ENCODE peak calls at places on chromosome 6, in five cellular contexts. One of them, this sample, is unnamed.

GRCh38 chr6:42898891-42899361 is 16.9 kb upstream of the PTCRA start:
- DNase-seq in NCI-H2029: peak; percentile 48
- DNase-seq in stromal cell of bone marrow: peak; percentile 38
- DNase-seq in MG63: peak; percentile 24
- DNase-seq in SHP77 treated with DMSO at 0.1 percent for 48 hours: peak; percentile 58
- DNase-seq in this sample: peak; percentile 60

GRCh38 chr6:170128811-170129681 is 161.8 kb downstream of the DLL1 start:
- DNase-seq in SHP77 treated with DMSO at 0.1 percent for 48 hours: no peak
- DNase-seq in stromal cell of bone marrow: no peak
- DNase-seq in MG63: no peak
- DNase-seq in NCI-H2029: no peak
- DNase-seq in this sample: no peak

GRCh38 chr6:108751851-108752732 is 96.1 kb upstream of the ARMC2 start:
- DNase-seq in SHP77 treated with DMSO at 0.1 percent for 48 hours: no peak
- DNase-seq in NCI-H2029: no peak
- DNase-seq in MG63: no peak
- DNase-seq in stromal cell of bone marrow: no peak
- DNase-seq in this sample: no peak

GRCh38 chr6:1312444-1313363 is 806 bp downstream of the FOXQ1 start:
- DNase-seq in MG63: peak; percentile 25
- DNase-seq in NCI-H2029: peak; percentile 18
- DNase-seq in stromal cell of bone marrow: no peak
- DNase-seq in SHP77 treated with DMSO at 0.1 percent for 48 hours: no peak
- DNase-seq in this sample: no peak

GRCh38 chr6:157912326-157912725 is 69.3 kb upstream of the SYNJ2 start:
- DNase-seq in SHP77 treated with DMSO at 0.1 percent for 48 hours: no peak
- DNase-seq in NCI-H2029: no peak
- DNase-seq in MG63: peak; percentile 68
- DNase-seq in stromal cell of bone marrow: peak; percentile 84
- DNase-seq in this sample: no peak

GRCh38 chr6:56959938-56960337 is 5.0 kb downstream of the BEND6 start:
- DNase-seq in MG63: no peak
- DNase-seq in NCI-H2029: no peak
- DNase-seq in SHP77 treated with DMSO at 0.1 percent for 48 hours: no peak
- DNase-seq in stromal cell of bone marrow: peak; percentile 82
- DNase-seq in this sample: no peak

GRCh38 chr6:108157972-108158441 is 7.8 kb upstream of the NR2E1 start:
- DNase-seq in MG63: no peak
- DNase-seq in stromal cell of bone marrow: no peak
- DNase-seq in SHP77 treated with DMSO at 0.1 percent for 48 hours: no peak
- DNase-seq in NCI-H2029: no peak
- DNase-seq in this sample: no peak

GRCh38 chr6:53573299-53573698 is 28.4 kb upstream of the GCLC start:
- DNase-seq in NCI-H2029: peak; percentile 18
- DNase-seq in MG63: no peak
- DNase-seq in stromal cell of bone marrow: no peak
- DNase-seq in SHP77 treated with DMSO at 0.1 percent for 48 hours: no peak
- DNase-seq in this sample: no peak

GRCh38 chr6:149453597-149454340 is 31.0 kb downstream of the ZC3H12D start:
- DNase-seq in NCI-H2029: no peak
- DNase-seq in stromal cell of bone marrow: no peak
- DNase-seq in MG63: no peak
- DNase-seq in SHP77 treated with DMSO at 0.1 percent for 48 hours: no peak
- DNase-seq in this sample: no peak

GRCh38 chr6:28758046-28758817 is 165.6 kb downstream of the TRIM27 start:
- DNase-seq in NCI-H2029: no peak
- DNase-seq in SHP77 treated with DMSO at 0.1 percent for 48 hours: peak; percentile 14
- DNase-seq in stromal cell of bone marrow: no peak
- DNase-seq in MG63: peak; percentile 64
- DNase-seq in this sample: peak; percentile 49

GRCh38 chr6:153092082-153093013 is 38.7 kb downstream of the RGS17 start:
- DNase-seq in NCI-H2029: no peak
- DNase-seq in MG63: peak; percentile 5
- DNase-seq in stromal cell of bone marrow: peak; percentile 85
- DNase-seq in SHP77 treated with DMSO at 0.1 percent for 48 hours: no peak
- DNase-seq in this sample: no peak

GRCh38 chr6:11692451-11693376 is 85.9 kb downstream of the ADTRP start:
- DNase-seq in SHP77 treated with DMSO at 0.1 percent for 48 hours: no peak
- DNase-seq in stromal cell of bone marrow: no peak
- DNase-seq in NCI-H2029: no peak
- DNase-seq in MG63: no peak
- DNase-seq in this sample: no peak

GRCh38 chr6:154058963-154059680 is 20.1 kb downstream of the OPRM1 start:
- DNase-seq in SHP77 treated with DMSO at 0.1 percent for 48 hours: no peak
- DNase-seq in MG63: no peak
- DNase-seq in NCI-H2029: no peak
- DNase-seq in stromal cell of bone marrow: no peak
- DNase-seq in this sample: no peak

GRCh38 chr6:21522773-21523490 is 70.6 kb upstream of the SOX4 start:
- DNase-seq in MG63: no peak
- DNase-seq in NCI-H2029: peak; percentile 40
- DNase-seq in SHP77 treated with DMSO at 0.1 percent for 48 hours: peak; percentile 31
- DNase-seq in stromal cell of bone marrow: no peak
- DNase-seq in this sample: peak; percentile 24

GRCh38 chr6:159852877-159853276 is 37.9 kb upstream of the MAS1 start:
- DNase-seq in SHP77 treated with DMSO at 0.1 percent for 48 hours: no peak
- DNase-seq in stromal cell of bone marrow: no peak
- DNase-seq in NCI-H2029: no peak
- DNase-seq in MG63: no peak
- DNase-seq in this sample: no peak

GRCh38 chr6:63049216-63049615 is 162.1 kb upstream of the FKBP1C start:
- DNase-seq in NCI-H2029: no peak
- DNase-seq in SHP77 treated with DMSO at 0.1 percent for 48 hours: no peak
- DNase-seq in MG63: no peak
- DNase-seq in stromal cell of bone marrow: no peak
- DNase-seq in this sample: no peak

GRCh38 chr6:39610229-39610628 is 115.0 kb downstream of the KIF6 start:
- DNase-seq in stromal cell of bone marrow: peak; percentile 53
- DNase-seq in NCI-H2029: no peak
- DNase-seq in MG63: no peak
- DNase-seq in SHP77 treated with DMSO at 0.1 percent for 48 hours: no peak
- DNase-seq in this sample: no peak

GRCh38 chr6:30555428-30556005 is 772 bp downstream of the GNL1 start:
- DNase-seq in MG63: peak; percentile 21
- DNase-seq in stromal cell of bone marrow: no peak
- DNase-seq in SHP77 treated with DMSO at 0.1 percent for 48 hours: no peak
- DNase-seq in NCI-H2029: no peak
- DNase-seq in this sample: no peak

GRCh38 chr6:66948106-66948505 is 1241.1 kb upstream of the EYS start:
- DNase-seq in SHP77 treated with DMSO at 0.1 percent for 48 hours: no peak
- DNase-seq in MG63: no peak
- DNase-seq in stromal cell of bone marrow: peak; percentile 2
- DNase-seq in NCI-H2029: no peak
- DNase-seq in this sample: no peak

GRCh38 chr6:4426916-4427315 is 291.5 kb upstream of the ECI2 start:
- DNase-seq in NCI-H2029: no peak
- DNase-seq in stromal cell of bone marrow: no peak
- DNase-seq in MG63: no peak
- DNase-seq in SHP77 treated with DMSO at 0.1 percent for 48 hours: no peak
- DNase-seq in this sample: no peak

GRCh38 chr6:80725156-80725930 is 618.9 kb downstream of the BCKDHB start:
- DNase-seq in SHP77 treated with DMSO at 0.1 percent for 48 hours: no peak
- DNase-seq in stromal cell of bone marrow: no peak
- DNase-seq in NCI-H2029: no peak
- DNase-seq in MG63: no peak
- DNase-seq in this sample: no peak

GRCh38 chr6:18976091-18976490 is 588.9 kb downstream of the RNF144B start:
- DNase-seq in stromal cell of bone marrow: no peak
- DNase-seq in NCI-H2029: no peak
- DNase-seq in SHP77 treated with DMSO at 0.1 percent for 48 hours: no peak
- DNase-seq in MG63: no peak
- DNase-seq in this sample: no peak

GRCh38 chr6:96794980-96795379 is 42.3 kb downstream of the GPR63 start:
- DNase-seq in NCI-H2029: no peak
- DNase-seq in stromal cell of bone marrow: no peak
- DNase-seq in MG63: no peak
- DNase-seq in SHP77 treated with DMSO at 0.1 percent for 48 hours: no peak
- DNase-seq in this sample: no peak

GRCh38 chr6:157144861-157145260 is 178.5 kb downstream of the TMEM242 start:
- DNase-seq in SHP77 treated with DMSO at 0.1 percent for 48 hours: no peak
- DNase-seq in stromal cell of bone marrow: no peak
- DNase-seq in NCI-H2029: no peak
- DNase-seq in MG63: no peak
- DNase-seq in this sample: no peak

GRCh38 chr6:69584913-69585729 is 211.7 kb downstream of the LMBRD1 start:
- DNase-seq in NCI-H2029: no peak
- DNase-seq in stromal cell of bone marrow: no peak
- DNase-seq in MG63: no peak
- DNase-seq in SHP77 treated with DMSO at 0.1 percent for 48 hours: no peak
- DNase-seq in this sample: no peak

GRCh38 chr6:146871613-146872465 is 273.1 kb downstream of the ADGB start:
- DNase-seq in MG63: no peak
- DNase-seq in stromal cell of bone marrow: no peak
- DNase-seq in NCI-H2029: no peak
- DNase-seq in SHP77 treated with DMSO at 0.1 percent for 48 hours: no peak
- DNase-seq in this sample: no peak

GRCh38 chr6:153031335-153031955 is 28.9 kb upstream of the MTRF1L start:
- DNase-seq in NCI-H2029: no peak
- DNase-seq in stromal cell of bone marrow: no peak
- DNase-seq in MG63: no peak
- DNase-seq in SHP77 treated with DMSO at 0.1 percent for 48 hours: no peak
- DNase-seq in this sample: no peak

GRCh38 chr6:92710048-92710447 is 709.3 kb downstream of the EPHA7 start:
- DNase-seq in stromal cell of bone marrow: no peak
- DNase-seq in SHP77 treated with DMSO at 0.1 percent for 48 hours: no peak
- DNase-seq in NCI-H2029: no peak
- DNase-seq in MG63: no peak
- DNase-seq in this sample: no peak

GRCh38 chr6:107161521-107161920 is 46.2 kb upstream of the BEND3 start:
- DNase-seq in MG63: no peak
- DNase-seq in NCI-H2029: no peak
- DNase-seq in SHP77 treated with DMSO at 0.1 percent for 48 hours: no peak
- DNase-seq in stromal cell of bone marrow: no peak
- DNase-seq in this sample: no peak

GRCh38 chr6:1686117-1687098 is 76.7 kb downstream of the FOXC1 start:
- DNase-seq in NCI-H2029: peak; percentile 96
- DNase-seq in SHP77 treated with DMSO at 0.1 percent for 48 hours: peak; percentile 36
- DNase-seq in stromal cell of bone marrow: peak; percentile 86
- DNase-seq in MG63: peak; percentile 67
- DNase-seq in this sample: no peak